ENCODE peak calls at places on chromosomes 5 and 9, in nine cellular contexts. P, R, F, T, M, S, Y, I and U are unnamed samples.

GRCh38 chr9:2210201-2210600 is 195.1 kb downstream of the SMARCA2 start:
- DNase-seq in P (no peak), M (no peak), I (no peak), R (no peak), Y (no peak), T (no peak), F (peak), S (no peak), U (peak)

GRCh38 chr5:151081426-151082273 is 816 bp upstream of the TNIP1 start:
- DNase-seq in P (no peak), T (peak), I (no peak), M (no peak), R (no peak), F (peak), Y (no peak), S (no peak), U (peak)

GRCh38 chr5:138752341-138752950 is 779 bp upstream of the CTNNA1 start:
- DNase-seq in Y (peak), F (no peak), T (peak), I (peak), P (peak), S (peak), M (no peak), R (peak), U (peak)

GRCh38 chr9:91515074-91515687 is 91.5 kb upstream of the NFIL3 start:
- DNase-seq in F (peak), R (peak), P (no peak), M (peak), S (peak), T (peak), Y (no peak), I (peak), U (peak)

GRCh38 chr5:109739741-109740140 is 50.0 kb downstream of the MAN2A1 start:
- DNase-seq in R (peak), S (no peak), F (peak), M (no peak), P (peak), Y (no peak), T (peak), I (no peak), U (peak)

GRCh38 chr9:28234899-28235277 is 661.6 kb upstream of the C9orf72 start:
- DNase-seq in I (no peak), S (no peak), R (no peak), M (no peak), P (peak), Y (no peak), F (peak), T (peak), U (peak)

GRCh38 chr9:104769655-104770054 is 5.7 kb downstream of the NIPSNAP3B start:
- DNase-seq in P (no peak), F (no peak), M (no peak), T (no peak), I (no peak), R (no peak), S (no peak), Y (no peak), U (no peak)

GRCh38 chr5:123880875-123881274 is 368.9 kb downstream of the CSNK1G3 start:
- DNase-seq in I (no peak), Y (no peak), M (no peak), S (no peak), F (no peak), R (no peak), T (no peak), P (no peak), U (no peak)

GRCh38 chr9:15142903-15143534 is 164.0 kb downstream of the TTC39B start:
- DNase-seq in M (no peak), F (peak), I (no peak), S (no peak), T (peak), P (peak), R (peak), Y (no peak), U (peak)

GRCh38 chr9:69400470-69400869 is 75.5 kb downstream of the ENTREP1 start:
- DNase-seq in Y (no peak), M (no peak), S (no peak), I (no peak), T (no peak), P (no peak), F (no peak), R (no peak), U (peak)

GRCh38 chr5:14614490-14614889 is 32.9 kb downstream of the OTULINL start:
- DNase-seq in R (no peak), Y (no peak), S (no peak), F (no peak), I (no peak), T (no peak), M (no peak), P (no peak), U (no peak)

GRCh38 chr5:14617441-14617840 is 35.8 kb downstream of the OTULINL start:
- DNase-seq in Y (no peak), I (no peak), S (no peak), R (no peak), T (no peak), P (no peak), F (no peak), M (no peak), U (no peak)

DNA sequence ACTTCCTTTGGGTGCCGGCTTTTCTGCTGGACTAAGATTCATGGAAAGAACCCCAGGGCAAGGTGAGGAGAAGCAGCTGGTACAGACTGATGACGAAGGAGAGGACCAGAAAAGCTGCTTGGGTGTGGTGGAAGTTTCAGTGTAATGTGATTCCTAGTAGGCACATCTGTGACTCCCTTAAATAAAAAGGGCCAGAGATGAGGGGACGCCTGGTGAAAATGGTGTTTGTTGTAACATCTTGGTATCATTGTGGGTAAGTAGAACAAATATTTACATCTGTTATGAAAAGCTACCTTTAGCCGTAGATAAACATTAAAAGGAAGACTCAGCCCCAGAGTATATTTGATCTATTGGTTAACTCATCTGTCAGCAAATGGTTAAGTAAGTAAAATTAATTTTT is 33.8 kb downstream of the OTULINL start:
- DNase-seq in F (no peak), Y (no peak), R (no peak), T (no peak), P (no peak), M (no peak), S (no peak), I (no peak), U (peak)
- H3K4me3 ChIP-seq in F (no peak), Y (no peak), R (no peak), T (no peak), P (no peak), M (no peak), S (no peak), I (no peak), U (no peak)

GRCh38 chr9:77927265-77927664 is 104.3 kb downstream of the GNAQ start:
- DNase-seq in Y (no peak), I (no peak), M (no peak), T (peak), S (no peak), P (no peak), R (no peak), F (peak), U (no peak)

GRCh38 chr9:77917800-77918199 is 113.8 kb downstream of the GNAQ start:
- DNase-seq in S (no peak), F (no peak), P (no peak), T (no peak), M (no peak), Y (no peak), R (no peak), I (no peak), U (no peak)

GRCh38 chr9:77926314-77926959 is 105.2 kb downstream of the GNAQ start:
- DNase-seq in T (peak), Y (no peak), M (no peak), R (no peak), I (no peak), S (no peak), F (peak), P (no peak), U (peak)

GRCh38 chr9:77922587-77922986 is 109.0 kb downstream of the GNAQ start:
- DNase-seq in T (peak), S (no peak), I (peak), F (no peak), Y (no peak), R (no peak), M (no peak), P (no peak), U (no peak)
- TF ChIP-seq CTCF in T (no peak), S (no peak), I (no peak), F (no peak), Y (no peak), R (no peak), M (no peak), P (no peak), U (no peak)

GRCh38 chr5:55634204-55634785 is 77.8 kb downstream of the SLC38A9 start:
- DNase-seq in T (peak), I (peak), M (no peak), F (peak), P (no peak), S (no peak), Y (peak), R (no peak), U (no peak)

GRCh38 chr5:55636177-55636576 is 75.9 kb downstream of the SLC38A9 start:
- DNase-seq in T (peak), M (no peak), R (no peak), F (no peak), S (no peak), Y (no peak), I (no peak), P (no peak), U (no peak)

GRCh38 chr5:55634866-55635265 is 77.3 kb downstream of the SLC38A9 start:
- DNase-seq in I (no peak), T (no peak), R (no peak), M (no peak), Y (no peak), F (no peak), S (no peak), P (no peak), U (peak)

GRCh38 chr5:55636711-55637110 is 75.4 kb downstream of the SLC38A9 start:
- DNase-seq in F (peak), S (peak), I (peak), R (peak), M (no peak), Y (no peak), P (no peak), T (peak), U (peak)

GRCh38 chr5:55633574-55634203 is 78.4 kb downstream of the SLC38A9 start:
- DNase-seq in M (no peak), I (peak), Y (peak), T (peak), R (no peak), P (no peak), F (peak), S (no peak), U (peak)
- H3K4me3 ChIP-seq in M (no peak), I (no peak), Y (peak), T (no peak), R (no peak), P (no peak), F (no peak), S (no peak), U (no peak)

DNA sequence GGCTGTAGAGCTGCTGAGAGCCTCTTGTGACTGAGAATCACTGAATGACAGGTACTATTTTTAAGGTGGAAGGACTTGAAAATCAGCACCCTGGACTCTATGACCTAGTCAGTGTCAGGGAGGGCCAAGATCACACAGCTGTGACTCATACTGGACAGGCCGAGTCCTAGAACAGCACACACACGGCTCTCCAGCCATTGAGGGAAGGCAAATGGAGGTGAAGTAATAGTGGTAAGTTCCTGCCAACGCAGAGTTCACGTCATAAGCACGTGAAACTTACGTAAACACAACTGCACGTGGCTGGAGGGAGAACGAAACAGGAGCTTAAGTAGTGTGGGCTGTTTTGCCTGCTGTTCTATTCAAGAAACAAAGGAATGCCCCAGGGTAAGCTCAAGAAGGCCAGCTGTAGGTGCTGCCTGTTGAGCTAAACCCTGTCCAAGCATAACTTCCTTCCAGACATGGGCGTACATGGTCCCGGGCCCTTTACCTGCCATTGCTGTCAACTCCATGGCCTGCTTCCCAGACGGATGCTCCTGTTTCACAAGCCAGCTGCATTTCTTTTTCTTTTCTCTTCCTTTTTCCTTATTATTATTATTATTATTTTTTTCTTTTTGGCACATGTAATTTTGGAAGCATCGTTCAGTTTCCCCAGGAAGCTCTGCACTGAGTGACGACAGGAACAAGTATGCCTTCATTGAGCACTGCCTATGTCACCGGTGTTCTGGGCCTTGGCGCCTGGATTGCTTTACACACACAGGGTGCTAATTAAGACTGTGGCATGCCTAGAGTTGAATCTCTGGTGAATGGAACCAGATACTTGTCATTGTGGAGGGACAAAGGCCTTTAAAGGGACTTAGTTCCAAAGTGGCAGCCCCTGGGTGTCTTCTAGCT is 10.2 kb upstream of the LCP2 start:
- DNase-seq in Y (peak), I (peak), S (peak), M (peak), P (no peak), R (no peak), F (peak), T (peak), U (peak)
- TF ChIP-seq CTCF in Y (no peak), I (no peak), S (no peak), M (no peak), P (no peak), R (no peak), F (no peak), T (no peak), U (no peak)

DNA sequence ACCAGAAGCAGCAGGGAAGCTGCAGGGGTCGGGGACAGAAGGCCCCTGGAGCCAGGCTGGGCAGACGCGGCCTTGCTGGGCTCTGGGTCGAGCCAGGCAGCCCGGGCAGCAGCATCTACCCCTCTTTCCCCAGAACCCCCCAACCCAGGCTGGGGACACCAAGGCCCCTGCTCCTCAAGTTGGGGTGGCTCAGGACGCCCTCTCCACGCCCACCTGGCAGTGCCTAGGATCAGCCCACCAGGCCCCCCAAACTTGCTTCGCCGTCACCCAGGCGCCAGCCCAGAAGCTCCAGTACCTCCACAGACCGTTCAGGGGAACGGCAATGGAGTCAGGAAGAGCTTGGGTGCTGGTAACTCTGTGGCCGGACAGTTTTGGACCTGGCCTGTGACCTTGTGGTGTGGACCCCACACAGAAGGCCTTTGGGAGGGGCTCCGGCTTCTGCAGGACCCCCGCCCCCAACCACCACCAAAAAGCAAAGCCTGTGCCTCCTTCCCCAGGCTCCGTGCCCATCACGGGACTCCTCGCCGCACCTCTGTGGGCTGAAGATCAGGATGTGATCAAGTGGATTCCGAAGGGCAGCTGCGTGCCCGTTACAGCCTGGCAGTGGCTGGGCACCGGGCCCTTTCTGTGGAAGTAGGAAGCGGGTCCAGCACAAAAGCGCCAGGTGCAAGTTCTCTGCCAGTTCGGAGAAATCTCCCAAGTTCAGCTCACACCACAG is 2.2 kb downstream of the SLC12A7 start:
- DNase-seq in F (no peak), S (no peak), R (no peak), Y (no peak), P (no peak), M (no peak), I (no peak), T (no peak), U (no peak)
- H3K4me3 ChIP-seq in F (no peak), S (no peak), R (no peak), Y (no peak), P (no peak), M (peak), I (no peak), T (no peak), U (no peak)